ENCODE peak calls at places on chromosomes 3 and 15, in seven cellular contexts. One of them, this sample, is unnamed.

GRCh38 chr3:126523745-126524428 is at the start of gene CHST13:
- DNase-seq in kidney epithelial cell: no peak
- DNase-seq in NCI-H460: peak; percentile 19
- DNase-seq in Caco-2: peak; percentile 77
- DNase-seq in A549: peak; percentile 35
- DNase-seq in activated gamma-delta T cell treated with anti-CD3 and anti-CD28 coated beads, Interleukin-2, amount 50 U/mL, for 16 hours: no peak
- DNase-seq in stimulated activated CD8-positive, alpha-beta memory T cell treated with anti-CD3 and anti-CD28 coated beads, Interleukin-15, amount 100 ng/mL, for 1 hour: no peak
- DNase-seq in this sample: no peak

GRCh38 chr3:11116336-11117059 is 37.8 kb upstream of the HRH1 start:
- DNase-seq in kidney epithelial cell: no peak
- DNase-seq in NCI-H460: no peak
- DNase-seq in Caco-2: no peak
- DNase-seq in A549: no peak
- DNase-seq in activated gamma-delta T cell treated with anti-CD3 and anti-CD28 coated beads, Interleukin-2, amount 50 U/mL, for 16 hours: no peak
- DNase-seq in stimulated activated CD8-positive, alpha-beta memory T cell treated with anti-CD3 and anti-CD28 coated beads, Interleukin-15, amount 100 ng/mL, for 1 hour: no peak
- DNase-seq in this sample: no peak

GRCh38 chr3:22922317-22922716 is 280.8 kb upstream of the UBE2E2 start:
- DNase-seq in kidney epithelial cell: no peak
- DNase-seq in NCI-H460: no peak
- DNase-seq in Caco-2: no peak
- DNase-seq in A549: peak; percentile 12
- DNase-seq in activated gamma-delta T cell treated with anti-CD3 and anti-CD28 coated beads, Interleukin-2, amount 50 U/mL, for 16 hours: no peak
- DNase-seq in stimulated activated CD8-positive, alpha-beta memory T cell treated with anti-CD3 and anti-CD28 coated beads, Interleukin-15, amount 100 ng/mL, for 1 hour: no peak
- DNase-seq in this sample: no peak

GRCh38 chr15:77607111-77607893 is 25.4 kb downstream of the LINGO1 start:
- DNase-seq in kidney epithelial cell: no peak
- DNase-seq in NCI-H460: no peak
- DNase-seq in Caco-2: no peak
- DNase-seq in A549: no peak
- DNase-seq in activated gamma-delta T cell treated with anti-CD3 and anti-CD28 coated beads, Interleukin-2, amount 50 U/mL, for 16 hours: no peak
- DNase-seq in stimulated activated CD8-positive, alpha-beta memory T cell treated with anti-CD3 and anti-CD28 coated beads, Interleukin-15, amount 100 ng/mL, for 1 hour: no peak
- DNase-seq in this sample: no peak

GRCh38 chr3:183341545-183342288 is 86.7 kb downstream of the MCF2L2 start:
- DNase-seq in kidney epithelial cell: no peak
- DNase-seq in NCI-H460: no peak
- DNase-seq in Caco-2: no peak
- DNase-seq in A549: no peak
- DNase-seq in activated gamma-delta T cell treated with anti-CD3 and anti-CD28 coated beads, Interleukin-2, amount 50 U/mL, for 16 hours: no peak
- DNase-seq in stimulated activated CD8-positive, alpha-beta memory T cell treated with anti-CD3 and anti-CD28 coated beads, Interleukin-15, amount 100 ng/mL, for 1 hour: no peak
- DNase-seq in this sample: no peak

GRCh38 chr3:172260381-172260780 is 187.9 kb downstream of the GHSR start:
- DNase-seq in kidney epithelial cell: no peak
- DNase-seq in NCI-H460: no peak
- DNase-seq in Caco-2: no peak
- DNase-seq in A549: no peak
- DNase-seq in activated gamma-delta T cell treated with anti-CD3 and anti-CD28 coated beads, Interleukin-2, amount 50 U/mL, for 16 hours: no peak
- DNase-seq in stimulated activated CD8-positive, alpha-beta memory T cell treated with anti-CD3 and anti-CD28 coated beads, Interleukin-15, amount 100 ng/mL, for 1 hour: no peak
- DNase-seq in this sample: peak; percentile 59

GRCh38 chr3:53846134-53846850 is at the start of the genes CHDH and IL17RB:
- DNase-seq in kidney epithelial cell: no peak
- DNase-seq in NCI-H460: peak; percentile 20
- DNase-seq in Caco-2: peak; percentile 86
- DNase-seq in A549: peak; percentile 38
- DNase-seq in activated gamma-delta T cell treated with anti-CD3 and anti-CD28 coated beads, Interleukin-2, amount 50 U/mL, for 16 hours: no peak
- DNase-seq in stimulated activated CD8-positive, alpha-beta memory T cell treated with anti-CD3 and anti-CD28 coated beads, Interleukin-15, amount 100 ng/mL, for 1 hour: no peak
- DNase-seq in this sample: no peak

GRCh38 chr3:149527531-149528343 is 53.2 kb downstream of the TM4SF4 start:
- DNase-seq in kidney epithelial cell: no peak
- DNase-seq in NCI-H460: no peak
- DNase-seq in Caco-2: no peak
- DNase-seq in A549: peak; percentile 39
- DNase-seq in activated gamma-delta T cell treated with anti-CD3 and anti-CD28 coated beads, Interleukin-2, amount 50 U/mL, for 16 hours: no peak
- DNase-seq in stimulated activated CD8-positive, alpha-beta memory T cell treated with anti-CD3 and anti-CD28 coated beads, Interleukin-15, amount 100 ng/mL, for 1 hour: no peak
- DNase-seq in this sample: no peak

GRCh38 chr3:53023072-53023823 is 22.6 kb downstream of the SFMBT1 start:
- DNase-seq in kidney epithelial cell: no peak
- DNase-seq in NCI-H460: no peak
- DNase-seq in Caco-2: no peak
- DNase-seq in A549: no peak
- DNase-seq in activated gamma-delta T cell treated with anti-CD3 and anti-CD28 coated beads, Interleukin-2, amount 50 U/mL, for 16 hours: no peak
- DNase-seq in stimulated activated CD8-positive, alpha-beta memory T cell treated with anti-CD3 and anti-CD28 coated beads, Interleukin-15, amount 100 ng/mL, for 1 hour: no peak
- DNase-seq in this sample: no peak

GRCh38 chr15:57541805-57542504 is 49.7 kb upstream of the MYZAP start:
- DNase-seq in kidney epithelial cell: no peak
- DNase-seq in NCI-H460: peak; percentile 58
- DNase-seq in Caco-2: peak; percentile 74
- DNase-seq in A549: peak; percentile 74
- DNase-seq in activated gamma-delta T cell treated with anti-CD3 and anti-CD28 coated beads, Interleukin-2, amount 50 U/mL, for 16 hours: no peak
- DNase-seq in stimulated activated CD8-positive, alpha-beta memory T cell treated with anti-CD3 and anti-CD28 coated beads, Interleukin-15, amount 100 ng/mL, for 1 hour: no peak
- DNase-seq in this sample: peak; percentile 18

GRCh38 chr3:47799733-47800132 is 3.2 kb upstream of the DHX30 start:
- DNase-seq in kidney epithelial cell: no peak
- DNase-seq in NCI-H460: no peak
- DNase-seq in Caco-2: no peak
- DNase-seq in A549: no peak
- DNase-seq in activated gamma-delta T cell treated with anti-CD3 and anti-CD28 coated beads, Interleukin-2, amount 50 U/mL, for 16 hours: no peak
- DNase-seq in stimulated activated CD8-positive, alpha-beta memory T cell treated with anti-CD3 and anti-CD28 coated beads, Interleukin-15, amount 100 ng/mL, for 1 hour: no peak
- DNase-seq in this sample: no peak

GRCh38 chr3:58487140-58487886 is 4.6 kb upstream of the KCTD6 start:
- DNase-seq in kidney epithelial cell: no peak
- DNase-seq in NCI-H460: peak; percentile 28
- DNase-seq in Caco-2: no peak
- DNase-seq in A549: no peak
- DNase-seq in activated gamma-delta T cell treated with anti-CD3 and anti-CD28 coated beads, Interleukin-2, amount 50 U/mL, for 16 hours: no peak
- DNase-seq in stimulated activated CD8-positive, alpha-beta memory T cell treated with anti-CD3 and anti-CD28 coated beads, Interleukin-15, amount 100 ng/mL, for 1 hour: no peak
- DNase-seq in this sample: peak; percentile 9

GRCh38 chr15:25859838-25860645 is 3.1 kb downstream of the ATP10A start:
- DNase-seq in kidney epithelial cell: no peak
- DNase-seq in NCI-H460: no peak
- DNase-seq in Caco-2: no peak
- DNase-seq in A549: no peak
- DNase-seq in activated gamma-delta T cell treated with anti-CD3 and anti-CD28 coated beads, Interleukin-2, amount 50 U/mL, for 16 hours: no peak
- DNase-seq in stimulated activated CD8-positive, alpha-beta memory T cell treated with anti-CD3 and anti-CD28 coated beads, Interleukin-15, amount 100 ng/mL, for 1 hour: no peak
- DNase-seq in this sample: no peak

GRCh38 chr15:77568960-77569646 is 63.6 kb downstream of the LINGO1 start:
- DNase-seq in kidney epithelial cell: no peak
- DNase-seq in NCI-H460: no peak
- DNase-seq in Caco-2: peak; percentile 60
- DNase-seq in A549: no peak
- DNase-seq in activated gamma-delta T cell treated with anti-CD3 and anti-CD28 coated beads, Interleukin-2, amount 50 U/mL, for 16 hours: no peak
- DNase-seq in stimulated activated CD8-positive, alpha-beta memory T cell treated with anti-CD3 and anti-CD28 coated beads, Interleukin-15, amount 100 ng/mL, for 1 hour: no peak
- DNase-seq in this sample: no peak

GRCh38 chr3:184540777-184541681 is 20.6 kb upstream of the EPHB3 start:
- DNase-seq in kidney epithelial cell: peak; percentile 9
- DNase-seq in NCI-H460: peak; percentile 15
- DNase-seq in Caco-2: peak; percentile 84
- DNase-seq in A549: peak; percentile 36
- DNase-seq in activated gamma-delta T cell treated with anti-CD3 and anti-CD28 coated beads, Interleukin-2, amount 50 U/mL, for 16 hours: peak; percentile 57
- DNase-seq in stimulated activated CD8-positive, alpha-beta memory T cell treated with anti-CD3 and anti-CD28 coated beads, Interleukin-15, amount 100 ng/mL, for 1 hour: peak; percentile 69
- DNase-seq in this sample: no peak

GRCh38 chr15:65372787-65373067 is 5.1 kb downstream of the IGDCC3 start:
- DNase-seq in kidney epithelial cell: no peak
- DNase-seq in NCI-H460: no peak
- DNase-seq in Caco-2: no peak
- DNase-seq in A549: no peak
- DNase-seq in activated gamma-delta T cell treated with anti-CD3 and anti-CD28 coated beads, Interleukin-2, amount 50 U/mL, for 16 hours: no peak
- DNase-seq in stimulated activated CD8-positive, alpha-beta memory T cell treated with anti-CD3 and anti-CD28 coated beads, Interleukin-15, amount 100 ng/mL, for 1 hour: no peak
- DNase-seq in this sample: no peak

GRCh38 chr3:94654096-94654495 is 591.2 kb downstream of the NSUN3 start:
- DNase-seq in kidney epithelial cell: no peak
- DNase-seq in NCI-H460: no peak
- DNase-seq in Caco-2: no peak
- DNase-seq in A549: no peak
- DNase-seq in activated gamma-delta T cell treated with anti-CD3 and anti-CD28 coated beads, Interleukin-2, amount 50 U/mL, for 16 hours: no peak
- DNase-seq in stimulated activated CD8-positive, alpha-beta memory T cell treated with anti-CD3 and anti-CD28 coated beads, Interleukin-15, amount 100 ng/mL, for 1 hour: no peak
- DNase-seq in this sample: no peak

GRCh38 chr3:16548721-16549120 is 35.2 kb upstream of the RFTN1 start:
- DNase-seq in kidney epithelial cell: no peak
- DNase-seq in NCI-H460: no peak
- DNase-seq in Caco-2: no peak
- DNase-seq in A549: no peak
- DNase-seq in activated gamma-delta T cell treated with anti-CD3 and anti-CD28 coated beads, Interleukin-2, amount 50 U/mL, for 16 hours: no peak
- DNase-seq in stimulated activated CD8-positive, alpha-beta memory T cell treated with anti-CD3 and anti-CD28 coated beads, Interleukin-15, amount 100 ng/mL, for 1 hour: no peak
- DNase-seq in this sample: peak; percentile 34

GRCh38 chr3:188947401-188947982 is 224.3 kb upstream of the TPRG1 start:
- DNase-seq in kidney epithelial cell: peak; percentile 42
- DNase-seq in NCI-H460: peak; percentile 77
- DNase-seq in Caco-2: peak; percentile 83
- DNase-seq in A549: peak; percentile 75
- DNase-seq in activated gamma-delta T cell treated with anti-CD3 and anti-CD28 coated beads, Interleukin-2, amount 50 U/mL, for 16 hours: no peak
- DNase-seq in stimulated activated CD8-positive, alpha-beta memory T cell treated with anti-CD3 and anti-CD28 coated beads, Interleukin-15, amount 100 ng/mL, for 1 hour: no peak
- DNase-seq in this sample: peak; percentile 24

GRCh38 chr3:99678023-99678422 is 39.6 kb downstream of the COL8A1 start:
- DNase-seq in kidney epithelial cell: no peak
- DNase-seq in NCI-H460: no peak
- DNase-seq in Caco-2: no peak
- DNase-seq in A549: no peak
- DNase-seq in activated gamma-delta T cell treated with anti-CD3 and anti-CD28 coated beads, Interleukin-2, amount 50 U/mL, for 16 hours: no peak
- DNase-seq in stimulated activated CD8-positive, alpha-beta memory T cell treated with anti-CD3 and anti-CD28 coated beads, Interleukin-15, amount 100 ng/mL, for 1 hour: no peak
- DNase-seq in this sample: peak; percentile 96

GRCh38 chr15:91548588-91548987 is 304.9 kb upstream of the SLCO3A1 start:
- DNase-seq in kidney epithelial cell: no peak
- DNase-seq in NCI-H460: no peak
- DNase-seq in Caco-2: no peak
- DNase-seq in A549: no peak
- DNase-seq in activated gamma-delta T cell treated with anti-CD3 and anti-CD28 coated beads, Interleukin-2, amount 50 U/mL, for 16 hours: no peak
- DNase-seq in stimulated activated CD8-positive, alpha-beta memory T cell treated with anti-CD3 and anti-CD28 coated beads, Interleukin-15, amount 100 ng/mL, for 1 hour: no peak
- DNase-seq in this sample: no peak

GRCh38 chr15:64247906-64248541 is 85.2 kb upstream of the PPIB start:
- DNase-seq in kidney epithelial cell: peak; percentile 92
- DNase-seq in NCI-H460: peak; percentile 56
- DNase-seq in Caco-2: peak; percentile 51
- DNase-seq in A549: peak; percentile 90
- DNase-seq in activated gamma-delta T cell treated with anti-CD3 and anti-CD28 coated beads, Interleukin-2, amount 50 U/mL, for 16 hours: peak; percentile 14
- DNase-seq in stimulated activated CD8-positive, alpha-beta memory T cell treated with anti-CD3 and anti-CD28 coated beads, Interleukin-15, amount 100 ng/mL, for 1 hour: no peak
- DNase-seq in this sample: peak; percentile 85

GRCh38 chr3:186070550-186070949 is 38.3 kb downstream of the ETV5 start:
- DNase-seq in kidney epithelial cell: no peak
- DNase-seq in NCI-H460: no peak
- DNase-seq in Caco-2: no peak
- DNase-seq in A549: no peak
- DNase-seq in activated gamma-delta T cell treated with anti-CD3 and anti-CD28 coated beads, Interleukin-2, amount 50 U/mL, for 16 hours: no peak
- DNase-seq in stimulated activated CD8-positive, alpha-beta memory T cell treated with anti-CD3 and anti-CD28 coated beads, Interleukin-15, amount 100 ng/mL, for 1 hour: no peak
- DNase-seq in this sample: no peak

GRCh38 chr3:97872209-97873042 is 50.6 kb downstream of the CRYBG3 start:
- DNase-seq in kidney epithelial cell: peak; percentile 85
- DNase-seq in NCI-H460: no peak
- DNase-seq in Caco-2: no peak
- DNase-seq in A549: no peak
- DNase-seq in activated gamma-delta T cell treated with anti-CD3 and anti-CD28 coated beads, Interleukin-2, amount 50 U/mL, for 16 hours: no peak
- DNase-seq in stimulated activated CD8-positive, alpha-beta memory T cell treated with anti-CD3 and anti-CD28 coated beads, Interleukin-15, amount 100 ng/mL, for 1 hour: no peak
- DNase-seq in this sample: peak; percentile 97

GRCh38 chr3:196179380-196180308 is 31.6 kb downstream of the ZDHHC19 start:
- DNase-seq in kidney epithelial cell: no peak
- DNase-seq in NCI-H460: no peak
- DNase-seq in Caco-2: no peak
- DNase-seq in A549: no peak
- DNase-seq in activated gamma-delta T cell treated with anti-CD3 and anti-CD28 coated beads, Interleukin-2, amount 50 U/mL, for 16 hours: peak; percentile 73
- DNase-seq in stimulated activated CD8-positive, alpha-beta memory T cell treated with anti-CD3 and anti-CD28 coated beads, Interleukin-15, amount 100 ng/mL, for 1 hour: peak; percentile 70
- DNase-seq in this sample: no peak

GRCh38 chr3:13023251-13024055 is 49.8 kb downstream of the IQSEC1 start:
- DNase-seq in kidney epithelial cell: no peak
- DNase-seq in NCI-H460: no peak
- DNase-seq in Caco-2: no peak
- DNase-seq in A549: peak; percentile 28
- DNase-seq in activated gamma-delta T cell treated with anti-CD3 and anti-CD28 coated beads, Interleukin-2, amount 50 U/mL, for 16 hours: no peak
- DNase-seq in stimulated activated CD8-positive, alpha-beta memory T cell treated with anti-CD3 and anti-CD28 coated beads, Interleukin-15, amount 100 ng/mL, for 1 hour: no peak
- DNase-seq in this sample: no peak

GRCh38 chr3:125582707-125583106 is 12.6 kb downstream of the OSBPL11 start:
- DNase-seq in kidney epithelial cell: no peak
- DNase-seq in NCI-H460: no peak
- DNase-seq in Caco-2: no peak
- DNase-seq in A549: no peak
- DNase-seq in activated gamma-delta T cell treated with anti-CD3 and anti-CD28 coated beads, Interleukin-2, amount 50 U/mL, for 16 hours: no peak
- DNase-seq in stimulated activated CD8-positive, alpha-beta memory T cell treated with anti-CD3 and anti-CD28 coated beads, Interleukin-15, amount 100 ng/mL, for 1 hour: no peak
- DNase-seq in this sample: no peak

GRCh38 chr3:57752307-57752706 is 3.8 kb upstream of the SLMAP start:
- DNase-seq in kidney epithelial cell: peak; percentile 67
- DNase-seq in NCI-H460: no peak
- DNase-seq in Caco-2: no peak
- DNase-seq in A549: peak; percentile 6
- DNase-seq in activated gamma-delta T cell treated with anti-CD3 and anti-CD28 coated beads, Interleukin-2, amount 50 U/mL, for 16 hours: no peak
- DNase-seq in stimulated activated CD8-positive, alpha-beta memory T cell treated with anti-CD3 and anti-CD28 coated beads, Interleukin-15, amount 100 ng/mL, for 1 hour: no peak
- DNase-seq in this sample: no peak

GRCh38 chr15:41944313-41944940 is 27.9 kb downstream of the EHD4 start:
- DNase-seq in kidney epithelial cell: peak; percentile 80
- DNase-seq in NCI-H460: peak; percentile 60
- DNase-seq in Caco-2: peak; percentile 59
- DNase-seq in A549: no peak
- DNase-seq in activated gamma-delta T cell treated with anti-CD3 and anti-CD28 coated beads, Interleukin-2, amount 50 U/mL, for 16 hours: no peak
- DNase-seq in stimulated activated CD8-positive, alpha-beta memory T cell treated with anti-CD3 and anti-CD28 coated beads, Interleukin-15, amount 100 ng/mL, for 1 hour: no peak
- DNase-seq in this sample: peak; percentile 87

GRCh38 chr3:71201939-71202338 is 381.6 kb downstream of the FOXP1 start:
- DNase-seq in kidney epithelial cell: no peak
- DNase-seq in NCI-H460: no peak
- DNase-seq in Caco-2: no peak
- DNase-seq in A549: no peak
- DNase-seq in activated gamma-delta T cell treated with anti-CD3 and anti-CD28 coated beads, Interleukin-2, amount 50 U/mL, for 16 hours: no peak
- DNase-seq in stimulated activated CD8-positive, alpha-beta memory T cell treated with anti-CD3 and anti-CD28 coated beads, Interleukin-15, amount 100 ng/mL, for 1 hour: no peak
- DNase-seq in this sample: no peak

GRCh38 chr3:58250093-58250707 is 12.6 kb downstream of the ABHD6 start:
- DNase-seq in kidney epithelial cell: no peak
- DNase-seq in NCI-H460: no peak
- DNase-seq in Caco-2: no peak
- DNase-seq in A549: no peak
- DNase-seq in activated gamma-delta T cell treated with anti-CD3 and anti-CD28 coated beads, Interleukin-2, amount 50 U/mL, for 16 hours: no peak
- DNase-seq in stimulated activated CD8-positive, alpha-beta memory T cell treated with anti-CD3 and anti-CD28 coated beads, Interleukin-15, amount 100 ng/mL, for 1 hour: no peak
- DNase-seq in this sample: no peak

GRCh38 chr3:168812234-168812633 is 716.5 kb upstream of the GOLIM4 start:
- DNase-seq in kidney epithelial cell: no peak
- DNase-seq in NCI-H460: no peak
- DNase-seq in Caco-2: no peak
- DNase-seq in A549: no peak
- DNase-seq in activated gamma-delta T cell treated with anti-CD3 and anti-CD28 coated beads, Interleukin-2, amount 50 U/mL, for 16 hours: no peak
- DNase-seq in stimulated activated CD8-positive, alpha-beta memory T cell treated with anti-CD3 and anti-CD28 coated beads, Interleukin-15, amount 100 ng/mL, for 1 hour: no peak
- DNase-seq in this sample: no peak

GRCh38 chr3:110327870-110328269 is 743.7 kb upstream of the NECTIN3 start:
- DNase-seq in kidney epithelial cell: no peak
- DNase-seq in NCI-H460: no peak
- DNase-seq in Caco-2: no peak
- DNase-seq in A549: no peak
- DNase-seq in activated gamma-delta T cell treated with anti-CD3 and anti-CD28 coated beads, Interleukin-2, amount 50 U/mL, for 16 hours: no peak
- DNase-seq in stimulated activated CD8-positive, alpha-beta memory T cell treated with anti-CD3 and anti-CD28 coated beads, Interleukin-15, amount 100 ng/mL, for 1 hour: no peak
- DNase-seq in this sample: no peak

GRCh38 chr3:21705769-21706168 is 45.2 kb downstream of the ZNF385D start:
- DNase-seq in kidney epithelial cell: peak; percentile 60
- DNase-seq in NCI-H460: no peak
- DNase-seq in Caco-2: no peak
- DNase-seq in A549: no peak
- DNase-seq in activated gamma-delta T cell treated with anti-CD3 and anti-CD28 coated beads, Interleukin-2, amount 50 U/mL, for 16 hours: no peak
- DNase-seq in stimulated activated CD8-positive, alpha-beta memory T cell treated with anti-CD3 and anti-CD28 coated beads, Interleukin-15, amount 100 ng/mL, for 1 hour: no peak
- DNase-seq in this sample: peak; percentile 51

GRCh38 chr3:98986073-98986472 is 84.6 kb upstream of the DCBLD2 start:
- DNase-seq in kidney epithelial cell: peak; percentile 92
- DNase-seq in NCI-H460: no peak
- DNase-seq in Caco-2: peak; percentile 65
- DNase-seq in A549: no peak
- DNase-seq in activated gamma-delta T cell treated with anti-CD3 and anti-CD28 coated beads, Interleukin-2, amount 50 U/mL, for 16 hours: no peak
- DNase-seq in stimulated activated CD8-positive, alpha-beta memory T cell treated with anti-CD3 and anti-CD28 coated beads, Interleukin-15, amount 100 ng/mL, for 1 hour: no peak
- DNase-seq in this sample: peak; percentile 82

GRCh38 chr3:127299276-127299675 is 11.4 kb upstream of the PRR20G start:
- DNase-seq in kidney epithelial cell: no peak
- DNase-seq in NCI-H460: no peak
- DNase-seq in Caco-2: no peak
- DNase-seq in A549: no peak
- DNase-seq in activated gamma-delta T cell treated with anti-CD3 and anti-CD28 coated beads, Interleukin-2, amount 50 U/mL, for 16 hours: no peak
- DNase-seq in stimulated activated CD8-positive, alpha-beta memory T cell treated with anti-CD3 and anti-CD28 coated beads, Interleukin-15, amount 100 ng/mL, for 1 hour: no peak
- DNase-seq in this sample: no peak